ENCODE peak calls at places on chromosomes 11 and 22, in four cellular contexts. I, N, T and J are unnamed samples.
A peak's percentile ranks its signal among the peaks of the same experiment; 100 is the strongest.

GRCh38 chr11:3853935-3854659 is 1.4 kb upstream of the STIM1 start:
- DNase-seq in I (no peak), N (no peak), T (peak; percentile 86), J (no peak)

GRCh38 chr11:134784525-134784924 is 372.5 kb upstream of the B3GAT1 start:
- DNase-seq in I (no peak), N (no peak), T (no peak), J (no peak)

GRCh38 chr22:45880091-45880651 is 96.8 kb downstream of the WNT7B start:
- DNase-seq in I (no peak), N (no peak), T (no peak), J (no peak)

GRCh38 chr11:32154275-32154674 is 63.4 kb downstream of the RCN1 start:
- DNase-seq in I (no peak), N (no peak), T (peak; percentile 62), J (no peak)

GRCh38 chr11:4049006-4049405 is 45.6 kb upstream of the RRM1 start:
- DNase-seq in I (no peak), N (no peak), T (no peak), J (no peak)

GRCh38 chr11:19276859-19277808 is 36.4 kb upstream of the E2F8 start:
- DNase-seq in I (no peak), N (peak; percentile 28), T (no peak), J (no peak)

GRCh38 chr22:44080936-44081853 is 57.1 kb downstream of the PARVB start:
- DNase-seq in I (peak; percentile 72), N (peak; percentile 39), T (no peak), J (peak; percentile 81)

GRCh38 chr11:93986716-93987115 is 34.4 kb upstream of the HEPHL1 start:
- DNase-seq in I (no peak), N (no peak), T (no peak), J (no peak)

GRCh38 chr22:43188829-43189545 is 2.1 kb upstream of the TTLL12 start:
- DNase-seq in I (no peak), N (peak; percentile 47), T (no peak), J (no peak)

GRCh38 chr11:4607782-4608666 is at the start of gene TRIM68:
- DNase-seq in I (peak; percentile 99), N (no peak), T (peak; percentile 82), J (peak; percentile 94)

GRCh38 chr11:31643831-31644230 is 134.3 kb downstream of the ELP4 start:
- DNase-seq in I (no peak), N (no peak), T (no peak), J (peak; percentile 7)

GRCh38 chr22:45242778-45243191 is 2.1 kb upstream of the KIAA0930 start:
- DNase-seq in I (no peak), N (peak; percentile 57), T (no peak), J (no peak)

GRCh38 chr11:69370984-69371709 is 77.2 kb downstream of the MYEOV start:
- DNase-seq in I (no peak), N (no peak), T (no peak), J (no peak)

GRCh38 chr11:46617451-46618314 is at the start of gene ATG13:
- DNase-seq in I (peak; percentile 92), N (peak; percentile 66), T (no peak), J (peak; percentile 69)

GRCh38 chr22:39927544-39927943 is 26.7 kb downstream of the GRAP2 start:
- DNase-seq in I (peak; percentile 46), N (peak; percentile 8), T (no peak), J (peak; percentile 30)

GRCh38 chr11:45209480-45209879 is 63.0 kb downstream of the PRDM11 start:
- DNase-seq in I (no peak), N (no peak), T (no peak), J (no peak)

GRCh38 chr11:69822676-69823494 is 3.7 kb upstream of the FGF3 start:
- DNase-seq in I (no peak), N (no peak), T (no peak), J (no peak)

GRCh38 chr11:82899957-82900276 is 313 bp downstream of the PRCP start:
- DNase-seq in I (no peak), N (no peak), T (no peak), J (no peak)

GRCh38 chr11:76666408-76666807 is 4.1 kb downstream of the LRRC32 start:
- DNase-seq in I (no peak), N (no peak), T (no peak), J (no peak)

GRCh38 chr22:38751422-38752346 is 4.1 kb downstream of the SUN2 start:
- DNase-seq in I (no peak), N (no peak), T (peak; percentile 65), J (no peak)

GRCh38 chr11:118658372-118659313 is 20.8 kb downstream of the TREH start:
- DNase-seq in I (peak; percentile 39), N (no peak), T (no peak), J (peak; percentile 36)

GRCh38 chr11:23555085-23555484 is 694.8 kb upstream of the CCDC179 start:
- DNase-seq in I (no peak), N (no peak), T (no peak), J (no peak)

GRCh38 chr11:27020736-27021135 is 19.9 kb upstream of the BBOX1 start:
- DNase-seq in I (no peak), N (no peak), T (no peak), J (no peak)

GRCh38 chr11:104907521-104908185 is 9.4 kb upstream of the CASP12 start:
- DNase-seq in I (no peak), N (no peak), T (no peak), J (no peak)

GRCh38 chr11:125517116-125517804 is 21.2 kb upstream of the FEZ1 start:
- DNase-seq in I (peak; percentile 54), N (no peak), T (no peak), J (peak; percentile 32)

GRCh38 chr22:50105529-50106100 is 15.8 kb downstream of the MOV10L1 start:
- DNase-seq in I (peak; percentile 38), N (no peak), T (peak; percentile 33), J (peak; percentile 20)

GRCh38 chr11:16184588-16184987 is 171.8 kb downstream of the SOX6 start:
- DNase-seq in I (no peak), N (peak; percentile 94), T (no peak), J (no peak)

GRCh38 chr11:17890333-17890732 is 122.5 kb downstream of the SERGEF start:
- DNase-seq in I (no peak), N (no peak), T (no peak), J (no peak)

GRCh38 chr11:12801976-12802375 is 127.8 kb downstream of the TEAD1 start:
- DNase-seq in I (no peak), N (no peak), T (no peak), J (no peak)

GRCh38 chr11:90849278-90849677 is 626.4 kb upstream of the CHORDC1 start:
- DNase-seq in I (no peak), N (no peak), T (no peak), J (no peak)

GRCh38 chr11:35967042-35967441 is 23.2 kb downstream of the LDLRAD3 start:
- DNase-seq in I (no peak), N (no peak), T (no peak), J (no peak)

GRCh38 chr11:35962373-35963138 is 18.7 kb downstream of the LDLRAD3 start:
- DNase-seq in I (no peak), N (no peak), T (no peak), J (no peak)

GRCh38 chr11:35963911-35964310 is 20.0 kb downstream of the LDLRAD3 start:
- DNase-seq in I (no peak), N (no peak), T (no peak), J (no peak)

GRCh38 chr11:35968386-35969088 is 24.7 kb downstream of the LDLRAD3 start:
- DNase-seq in I (no peak), N (no peak), T (no peak), J (no peak)

GRCh38 chr11:35964846-35965245 is 21.0 kb downstream of the LDLRAD3 start:
- DNase-seq in I (no peak), N (no peak), T (no peak), J (no peak)
- TF ChIP-seq TARDBP in I (no peak), N (no peak), T (no peak), J (no peak)

DNA sequence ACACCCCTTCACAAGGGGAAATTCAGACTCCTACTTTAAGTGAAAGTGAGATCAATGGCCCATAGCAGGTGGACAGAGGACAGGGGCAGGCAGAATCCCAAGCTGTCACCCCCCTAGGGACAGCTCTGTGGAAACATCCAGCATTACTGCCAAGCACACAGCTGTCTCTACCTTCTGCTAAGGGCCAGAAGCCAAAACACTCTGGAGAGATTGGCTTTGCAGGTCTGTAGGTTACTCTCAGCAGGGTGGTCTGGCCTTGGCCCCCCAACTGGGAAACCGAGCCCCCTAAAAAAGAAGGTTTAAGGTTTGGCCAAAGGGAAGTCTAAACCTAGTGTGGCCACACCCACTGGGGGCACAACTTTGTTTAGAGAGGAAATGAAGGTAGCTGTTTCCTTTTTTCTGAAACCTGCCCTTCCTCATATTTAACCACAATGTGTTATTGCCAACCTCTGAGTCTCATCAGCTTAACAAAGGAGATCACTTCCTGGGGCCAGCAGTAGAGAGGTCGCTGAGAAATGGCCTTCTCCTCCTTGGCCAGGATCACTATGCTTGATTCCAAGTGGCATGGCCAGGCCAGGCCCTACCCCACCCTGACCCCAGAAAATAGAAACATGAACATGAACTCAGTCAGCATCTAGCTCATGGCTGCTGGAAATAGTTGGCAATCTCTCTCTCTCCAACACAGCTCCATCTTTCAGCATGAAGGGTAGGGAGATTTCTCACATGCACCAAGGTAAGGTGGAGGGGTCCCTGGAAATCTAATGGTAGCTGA is 25.9 kb upstream of the SCARF2 start:
- DNase-seq in I (no peak), N (no peak), T (no peak), J (no peak)
- TF ChIP-seq TARDBP in I (no peak), N (no peak), T (no peak), J (no peak)

GRCh38 chr11:357582-357981 is 11.7 kb upstream of the B4GALNT4 start:
- DNase-seq in I (no peak), N (no peak), T (no peak), J (no peak)

GRCh38 chr11:358129-358805 is 11.0 kb upstream of the B4GALNT4 start:
- DNase-seq in I (peak; percentile 11), N (no peak), T (no peak), J (no peak)

GRCh38 chr11:359181-359714 is 10.1 kb upstream of the B4GALNT4 start:
- DNase-seq in I (peak; percentile 10), N (no peak), T (no peak), J (no peak)

GRCh38 chr11:362642-363442 is 6.5 kb upstream of the B4GALNT4 start:
- DNase-seq in I (no peak), N (no peak), T (no peak), J (peak; percentile 4)

DNA sequence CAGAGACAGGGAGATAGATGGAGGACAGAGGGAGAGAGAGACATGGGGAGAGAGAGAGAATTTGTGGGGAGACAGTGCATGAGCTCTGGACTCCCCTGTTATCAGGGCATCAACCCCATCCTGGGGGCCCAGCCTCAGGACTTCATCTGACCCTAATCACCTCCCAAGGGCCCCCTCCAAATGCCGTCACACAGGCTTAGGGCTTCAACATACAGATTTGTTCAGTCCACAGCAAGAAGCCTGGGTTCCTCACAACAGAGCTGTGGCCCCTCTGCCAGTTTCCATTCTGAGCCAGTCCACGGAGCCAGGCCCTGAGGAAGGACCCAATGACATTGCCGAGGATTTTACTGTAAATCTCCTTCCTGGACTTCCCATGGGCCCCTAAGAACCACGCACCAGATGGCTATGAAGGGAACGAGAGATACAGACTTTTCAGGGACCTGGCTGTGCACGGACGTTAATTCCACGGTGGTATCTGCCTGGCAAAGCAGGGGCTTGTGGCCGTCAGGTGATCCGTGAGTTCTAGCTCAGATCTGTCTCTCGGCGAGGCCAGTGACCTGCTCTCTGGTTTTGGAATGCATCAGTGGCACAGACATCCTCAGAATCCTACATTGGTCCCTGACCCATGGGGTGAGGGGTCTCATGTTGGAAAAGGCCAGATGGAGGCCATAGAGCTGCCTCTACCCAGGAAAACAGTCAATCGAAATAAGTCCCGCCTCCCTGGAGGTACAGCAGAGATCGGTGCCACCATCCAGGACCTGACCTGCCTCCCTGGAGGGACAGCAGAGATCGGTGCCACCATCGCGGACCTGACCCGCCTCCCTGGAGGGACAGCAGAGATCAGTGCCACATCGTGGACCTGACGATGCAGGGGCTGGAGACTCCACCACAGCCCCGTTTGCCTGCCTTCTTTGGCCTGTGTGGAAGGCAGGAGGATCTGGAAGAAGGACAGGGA is 8.7 kb upstream of the B4GALNT4 start:
- DNase-seq in I (peak; percentile 23), N (no peak), T (no peak), J (no peak)
- TF ChIP-seq TARDBP in I (no peak), N (no peak), T (no peak), J (no peak)

GRCh38 chr22:32880906-32881596 is 79.5 kb downstream of the TIMP3 start:
- DNase-seq in I (peak; percentile 87), N (no peak), T (no peak), J (peak; percentile 53)
- TF ChIP-seq TARDBP in I (no peak), N (no peak), T (no peak), J (no peak)